ENCODE peak calls at places on chromosome 21, in five cellular contexts. One of them, this sample, is unnamed.

GRCh38 chr21:34728479-34728878 is 59.7 kb downstream of the CLIC6 start:
- DNase-seq in renal cortical epithelial cell: no peak
- DNase-seq in stimulated activated effector memory CD8-positive, alpha-beta T cell treated with anti-CD3 and anti-CD28 coated beads, Interleukin-12 subunit alpha, Interleukin-12 subunit beta, amount 100 ng/mL, for 72 hours: no peak
- DNase-seq in occipital lobe: no peak
- DNase-seq in stimulated activated CD4-positive, alpha-beta T cell treated with anti-CD3 and anti-CD28 coated beads, Interleukin-1b, Interleukin-23, amount 100 ng/mL, for 48 hours: no peak
- DNase-seq in this sample: no peak

GRCh38 chr21:46196733-46197132 is 12.5 kb upstream of the SPATC1L start:
- DNase-seq in renal cortical epithelial cell: no peak
- DNase-seq in stimulated activated effector memory CD8-positive, alpha-beta T cell treated with anti-CD3 and anti-CD28 coated beads, Interleukin-12 subunit alpha, Interleukin-12 subunit beta, amount 100 ng/mL, for 72 hours: no peak
- DNase-seq in occipital lobe: no peak
- DNase-seq in stimulated activated CD4-positive, alpha-beta T cell treated with anti-CD3 and anti-CD28 coated beads, Interleukin-1b, Interleukin-23, amount 100 ng/mL, for 48 hours: no peak
- DNase-seq in this sample: no peak

GRCh38 chr21:45873418-45873817 is 108.2 kb upstream of the COL6A1 start:
- DNase-seq in renal cortical epithelial cell: no peak
- DNase-seq in stimulated activated effector memory CD8-positive, alpha-beta T cell treated with anti-CD3 and anti-CD28 coated beads, Interleukin-12 subunit alpha, Interleukin-12 subunit beta, amount 100 ng/mL, for 72 hours: no peak
- DNase-seq in occipital lobe: no peak
- DNase-seq in stimulated activated CD4-positive, alpha-beta T cell treated with anti-CD3 and anti-CD28 coated beads, Interleukin-1b, Interleukin-23, amount 100 ng/mL, for 48 hours: no peak
- DNase-seq in this sample: no peak

GRCh38 chr21:39867198-39867650 is at the start of gene PCP4:
- DNase-seq in renal cortical epithelial cell: peak
- DNase-seq in stimulated activated effector memory CD8-positive, alpha-beta T cell treated with anti-CD3 and anti-CD28 coated beads, Interleukin-12 subunit alpha, Interleukin-12 subunit beta, amount 100 ng/mL, for 72 hours: peak
- DNase-seq in occipital lobe: peak
- DNase-seq in stimulated activated CD4-positive, alpha-beta T cell treated with anti-CD3 and anti-CD28 coated beads, Interleukin-1b, Interleukin-23, amount 100 ng/mL, for 48 hours: peak
- DNase-seq in this sample: peak

GRCh38 chr21:45543710-45544448 is 1.6 kb upstream of the SLC19A1 start:
- DNase-seq in renal cortical epithelial cell: no peak
- DNase-seq in stimulated activated effector memory CD8-positive, alpha-beta T cell treated with anti-CD3 and anti-CD28 coated beads, Interleukin-12 subunit alpha, Interleukin-12 subunit beta, amount 100 ng/mL, for 72 hours: peak
- DNase-seq in occipital lobe: no peak
- DNase-seq in stimulated activated CD4-positive, alpha-beta T cell treated with anti-CD3 and anti-CD28 coated beads, Interleukin-1b, Interleukin-23, amount 100 ng/mL, for 48 hours: no peak
- DNase-seq in this sample: no peak

GRCh38 chr21:35217504-35218060 is 168.5 kb upstream of the RUNX1 start:
- DNase-seq in renal cortical epithelial cell: peak
- DNase-seq in stimulated activated effector memory CD8-positive, alpha-beta T cell treated with anti-CD3 and anti-CD28 coated beads, Interleukin-12 subunit alpha, Interleukin-12 subunit beta, amount 100 ng/mL, for 72 hours: no peak
- DNase-seq in occipital lobe: no peak
- DNase-seq in stimulated activated CD4-positive, alpha-beta T cell treated with anti-CD3 and anti-CD28 coated beads, Interleukin-1b, Interleukin-23, amount 100 ng/mL, for 48 hours: peak
- DNase-seq in this sample: peak

GRCh38 chr21:16419188-16419874 is 689.5 kb downstream of the USP25 start:
- DNase-seq in renal cortical epithelial cell: peak
- DNase-seq in stimulated activated effector memory CD8-positive, alpha-beta T cell treated with anti-CD3 and anti-CD28 coated beads, Interleukin-12 subunit alpha, Interleukin-12 subunit beta, amount 100 ng/mL, for 72 hours: no peak
- DNase-seq in occipital lobe: peak
- DNase-seq in stimulated activated CD4-positive, alpha-beta T cell treated with anti-CD3 and anti-CD28 coated beads, Interleukin-1b, Interleukin-23, amount 100 ng/mL, for 48 hours: no peak
- DNase-seq in this sample: no peak

GRCh38 chr21:43025636-43026180 is 49.9 kb downstream of the CBS start:
- DNase-seq in renal cortical epithelial cell: peak
- DNase-seq in stimulated activated effector memory CD8-positive, alpha-beta T cell treated with anti-CD3 and anti-CD28 coated beads, Interleukin-12 subunit alpha, Interleukin-12 subunit beta, amount 100 ng/mL, for 72 hours: no peak
- DNase-seq in occipital lobe: no peak
- DNase-seq in stimulated activated CD4-positive, alpha-beta T cell treated with anti-CD3 and anti-CD28 coated beads, Interleukin-1b, Interleukin-23, amount 100 ng/mL, for 48 hours: no peak
- DNase-seq in this sample: no peak

GRCh38 chr21:37564341-37564923 is 197.9 kb downstream of the DYRK1A start:
- DNase-seq in renal cortical epithelial cell: peak
- DNase-seq in stimulated activated effector memory CD8-positive, alpha-beta T cell treated with anti-CD3 and anti-CD28 coated beads, Interleukin-12 subunit alpha, Interleukin-12 subunit beta, amount 100 ng/mL, for 72 hours: no peak
- DNase-seq in occipital lobe: peak
- DNase-seq in stimulated activated CD4-positive, alpha-beta T cell treated with anti-CD3 and anti-CD28 coated beads, Interleukin-1b, Interleukin-23, amount 100 ng/mL, for 48 hours: peak
- DNase-seq in this sample: peak

GRCh38 chr21:36785615-36786014 is 86.7 kb downstream of the SIM2 start:
- DNase-seq in renal cortical epithelial cell: no peak
- DNase-seq in stimulated activated effector memory CD8-positive, alpha-beta T cell treated with anti-CD3 and anti-CD28 coated beads, Interleukin-12 subunit alpha, Interleukin-12 subunit beta, amount 100 ng/mL, for 72 hours: no peak
- DNase-seq in occipital lobe: no peak
- DNase-seq in stimulated activated CD4-positive, alpha-beta T cell treated with anti-CD3 and anti-CD28 coated beads, Interleukin-1b, Interleukin-23, amount 100 ng/mL, for 48 hours: no peak
- DNase-seq in this sample: no peak

GRCh38 chr21:44930543-44930981 is 9.3 kb upstream of the SLX9 start:
- DNase-seq in renal cortical epithelial cell: no peak
- DNase-seq in stimulated activated effector memory CD8-positive, alpha-beta T cell treated with anti-CD3 and anti-CD28 coated beads, Interleukin-12 subunit alpha, Interleukin-12 subunit beta, amount 100 ng/mL, for 72 hours: peak
- DNase-seq in occipital lobe: no peak
- DNase-seq in stimulated activated CD4-positive, alpha-beta T cell treated with anti-CD3 and anti-CD28 coated beads, Interleukin-1b, Interleukin-23, amount 100 ng/mL, for 48 hours: peak
- DNase-seq in this sample: no peak

GRCh38 chr21:41410767-41411448 is 15.1 kb upstream of the MX1 start:
- DNase-seq in renal cortical epithelial cell: no peak
- DNase-seq in stimulated activated effector memory CD8-positive, alpha-beta T cell treated with anti-CD3 and anti-CD28 coated beads, Interleukin-12 subunit alpha, Interleukin-12 subunit beta, amount 100 ng/mL, for 72 hours: no peak
- DNase-seq in occipital lobe: no peak
- DNase-seq in stimulated activated CD4-positive, alpha-beta T cell treated with anti-CD3 and anti-CD28 coated beads, Interleukin-1b, Interleukin-23, amount 100 ng/mL, for 48 hours: no peak
- DNase-seq in this sample: no peak